ENCODE peak calls at places on chromosomes 4 and X, in four cellular contexts. One of them, this sample, is unnamed.
A peak's percentile ranks its signal among the peaks of the same experiment; 100 is the strongest.

GRCh38 chr4:153616005-153616555 is 68.0 kb upstream of the TLR2 start:
- DNase-seq in H4: no peak
- DNase-seq in activated gamma-delta T cell treated with Interleukin-2 at 50 U/mL for 16 hours: no peak
- DNase-seq in activated T-cell treated with anti-CD3 and anti-CD28 coated beads for 48 hours: peak; percentile 45
- DNase-seq in this sample: no peak

GRCh38 chr4:79083406-79084010 is 144.3 kb upstream of the PAQR3 start:
- DNase-seq in H4: no peak
- DNase-seq in activated T-cell treated with anti-CD3 and anti-CD28 coated beads for 48 hours: no peak
- DNase-seq in activated gamma-delta T cell treated with Interleukin-2 at 50 U/mL for 16 hours: no peak
- DNase-seq in this sample: no peak

GRCh38 chrX:43882294-43882681 is at the start of gene MAOB:
- DNase-seq in activated gamma-delta T cell treated with Interleukin-2 at 50 U/mL for 16 hours: no peak
- DNase-seq in activated T-cell treated with anti-CD3 and anti-CD28 coated beads for 48 hours: peak; percentile 18
- DNase-seq in H4: no peak
- DNase-seq in this sample: no peak

GRCh38 chr4:41939016-41939623 is 3.9 kb downstream of the TMEM33 start:
- DNase-seq in activated T-cell treated with anti-CD3 and anti-CD28 coated beads for 48 hours: no peak
- DNase-seq in H4: peak; percentile 31
- DNase-seq in activated gamma-delta T cell treated with Interleukin-2 at 50 U/mL for 16 hours: no peak
- DNase-seq in this sample: no peak

GRCh38 chr4:69831646-69832325 is 28.2 kb downstream of the SULT1E1 start:
- DNase-seq in H4: no peak
- DNase-seq in activated T-cell treated with anti-CD3 and anti-CD28 coated beads for 48 hours: no peak
- DNase-seq in activated gamma-delta T cell treated with Interleukin-2 at 50 U/mL for 16 hours: no peak
- DNase-seq in this sample: no peak

GRCh38 chr4:142901166-142901662 is 55.1 kb upstream of the INPP4B start:
- DNase-seq in H4: peak; percentile 9
- DNase-seq in activated gamma-delta T cell treated with Interleukin-2 at 50 U/mL for 16 hours: no peak
- DNase-seq in activated T-cell treated with anti-CD3 and anti-CD28 coated beads for 48 hours: no peak
- DNase-seq in this sample: no peak

GRCh38 chrX:12308420-12308819 is 170.1 kb downstream of the FRMPD4 start:
- DNase-seq in H4: no peak
- DNase-seq in activated T-cell treated with anti-CD3 and anti-CD28 coated beads for 48 hours: no peak
- DNase-seq in activated gamma-delta T cell treated with Interleukin-2 at 50 U/mL for 16 hours: no peak
- DNase-seq in this sample: no peak

GRCh38 chrX:54640721-54641120 is 110.7 kb downstream of the GNL3L start:
- DNase-seq in activated gamma-delta T cell treated with Interleukin-2 at 50 U/mL for 16 hours: no peak
- DNase-seq in H4: no peak
- DNase-seq in activated T-cell treated with anti-CD3 and anti-CD28 coated beads for 48 hours: no peak
- DNase-seq in this sample: no peak

GRCh38 chr4:93897559-93897958 is 69.0 kb downstream of the ATOH1 start:
- DNase-seq in H4: no peak
- DNase-seq in activated gamma-delta T cell treated with Interleukin-2 at 50 U/mL for 16 hours: no peak
- DNase-seq in activated T-cell treated with anti-CD3 and anti-CD28 coated beads for 48 hours: no peak
- DNase-seq in this sample: peak; percentile 5

GRCh38 chrX:6678313-6678712 is 143.4 kb upstream of the VCX3A start:
- DNase-seq in activated gamma-delta T cell treated with Interleukin-2 at 50 U/mL for 16 hours: no peak
- DNase-seq in activated T-cell treated with anti-CD3 and anti-CD28 coated beads for 48 hours: no peak
- DNase-seq in H4: no peak
- DNase-seq in this sample: no peak

This sample was measured in SK-MEL-5.